ENCODE peak calls at places on chromosomes 4 and X, in four cellular contexts. K, Z, F and N are unnamed samples.

GRCh38 chrX:38717871-38718270 is 83.4 kb upstream of the MID1IP1 start:
- DNase-seq in K (no peak), Z (no peak), F (no peak), N (no peak)

GRCh38 chr4:152258804-152259708 is 276.8 kb downstream of the FBXW7 start:
- DNase-seq in K (no peak), Z (no peak), F (no peak), N (no peak)

GRCh38 chr4:5156677-5157076 is 105.4 kb downstream of the STK32B start:
- DNase-seq in K (no peak), Z (no peak), F (no peak), N (no peak)

GRCh38 chr4:89929425-89930272 is 35.0 kb downstream of the MMRN1 start:
- DNase-seq in K (no peak), Z (peak; percentile 41), F (no peak), N (peak; percentile 19)

GRCh38 chrX:37541991-37542390 is 29.5 kb upstream of the LANCL3 start:
- DNase-seq in K (no peak), Z (no peak), F (no peak), N (no peak)

GRCh38 chr4:85210353-85210752 is 243.9 kb upstream of the WDFY3 start:
- DNase-seq in K (no peak), Z (no peak), F (no peak), N (no peak)

GRCh38 chr4:185801471-185801870 is 10.5 kb downstream of the SORBS2 start:
- DNase-seq in K (no peak), Z (no peak), F (no peak), N (no peak)

GRCh38 chr4:102627831-102628523 is 126.8 kb downstream of the NFKB1 start:
- DNase-seq in K (no peak), Z (no peak), F (no peak), N (no peak)

GRCh38 chr4:157312702-157313101 is 92.2 kb downstream of the GRIA2 start:
- DNase-seq in K (no peak), Z (no peak), F (no peak), N (no peak)

GRCh38 chr4:155657169-155657568 is 9.5 kb upstream of the GUCY1A1 start:
- DNase-seq in K (no peak), Z (no peak), F (no peak), N (no peak)

GRCh38 chr4:96260071-96260682 is 420.3 kb downstream of the PDHA2 start:
- DNase-seq in K (no peak), Z (no peak), F (no peak), N (no peak)

GRCh38 chr4:182697094-182697493 is 220.1 kb downstream of the DCTD start:
- DNase-seq in K (no peak), Z (no peak), F (no peak), N (no peak)

GRCh38 chr4:186536285-186536684 is 19.1 kb downstream of the MTNR1A start:
- DNase-seq in K (no peak), Z (no peak), F (no peak), N (no peak)

GRCh38 chr4:74061430-74061829 is 22.9 kb upstream of the CXCL3 start:
- DNase-seq in K (no peak), Z (no peak), F (no peak), N (no peak)

GRCh38 chr4:163680390-163681098 is 186.1 kb downstream of the TMA16 start:
- DNase-seq in K (no peak), Z (no peak), F (no peak), N (no peak)

GRCh38 chrX:66005832-66006449 is 33.9 kb downstream of the VSIG4 start:
- DNase-seq in K (no peak), Z (no peak), F (no peak), N (no peak)

GRCh38 chr4:7904108-7904516 is 35.5 kb downstream of the AFAP1 start:
- DNase-seq in K (no peak), Z (no peak), F (no peak), N (no peak)

GRCh38 chrX:2697741-2698294 is 6.7 kb downstream of the CD99 start:
- DNase-seq in K (no peak), Z (peak; percentile 44), F (no peak), N (no peak)

GRCh38 chrX:2697306-2697705 is 6.2 kb downstream of the CD99 start:
- DNase-seq in K (no peak), Z (no peak), F (no peak), N (no peak)

GRCh38 chrX:2694868-2695267 is 3.8 kb downstream of the CD99 start:
- DNase-seq in K (no peak), Z (no peak), F (no peak), N (no peak)

GRCh38 chrX:2698604-2699003 is 7.5 kb downstream of the CD99 start:
- DNase-seq in K (no peak), Z (no peak), F (no peak), N (no peak)

GRCh38 chrX:2696698-2697215 is 5.7 kb downstream of the CD99 start:
- DNase-seq in K (no peak), Z (peak; percentile 92), F (no peak), N (peak; percentile 39)
- H3K27ac ChIP-seq in K (no peak overlapping the region), Z (peak overlapping the region; percentile 56), F (peak overlapping the region; percentile 5), N (peak overlapping the region; percentile 40)

DNA sequence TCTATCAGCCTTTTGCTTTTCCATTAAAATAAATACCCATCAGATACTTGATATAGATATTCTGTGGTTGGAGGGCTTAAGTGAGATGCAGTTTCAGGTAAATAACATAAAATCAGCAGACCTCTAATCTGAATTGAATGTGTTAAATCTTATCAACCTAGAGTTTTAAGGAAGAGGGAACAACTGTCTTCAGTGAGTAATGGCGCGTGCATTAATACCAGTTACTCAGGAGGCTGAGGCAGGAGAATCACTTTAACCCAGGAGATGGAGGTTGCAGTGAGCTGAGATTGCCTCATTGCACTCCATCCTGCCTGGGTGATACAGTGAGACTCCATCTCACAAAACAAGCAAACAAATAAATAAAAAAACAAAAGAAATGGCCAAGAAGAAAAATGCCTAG is 54.3 kb downstream of the FAT4 start:
- DNase-seq in K (no peak), Z (no peak), F (no peak), N (no peak)
- H3K4me3 ChIP-seq in K (peak overlapping the region; percentile 29), Z (no peak overlapping the region), F (peak overlapping the region; percentile 40), N (no peak overlapping the region)

GRCh38 chrX:2547746-2548145 is 47.0 kb upstream of the DHRSX start:
- DNase-seq in K (no peak), Z (no peak), F (no peak), N (no peak)

GRCh38 chrX:2548731-2549423 is 48.1 kb upstream of the DHRSX start:
- DNase-seq in K (no peak), Z (no peak), F (no peak), N (no peak)

GRCh38 chrX:2552621-2553297 is 52.0 kb upstream of the DHRSX start:
- DNase-seq in K (no peak), Z (no peak), F (peak; percentile 8), N (no peak)

GRCh38 chrX:2550288-2551020 is 49.7 kb upstream of the DHRSX start:
- DNase-seq in K (no peak), Z (no peak), F (no peak), N (no peak)

GRCh38 chrX:2549874-2550273 is 49.1 kb upstream of the DHRSX start:
- DNase-seq in K (no peak), Z (no peak), F (no peak), N (no peak)
- H3K27ac ChIP-seq in K (no peak overlapping the region), Z (no peak overlapping the region), F (no peak overlapping the region), N (no peak overlapping the region)

GRCh38 chrX:72180539-72180938 is 1.0 kb upstream of the PIN4 start:
- DNase-seq in K (no peak), Z (no peak), F (no peak), N (no peak)
- H3K4me3 ChIP-seq in K (peak overlapping the region; percentile 48), Z (no peak overlapping the region), F (peak overlapping the region; percentile 67), N (peak overlapping the region; percentile 95)

GRCh38 chr4:72473434-72473900 is 95.6 kb downstream of the ADAMTS3 start:
- DNase-seq in K (no peak), Z (no peak), F (no peak), N (no peak)

GRCh38 chr4:72471816-72472215 is 97.2 kb downstream of the ADAMTS3 start:
- DNase-seq in K (no peak), Z (no peak), F (no peak), N (no peak)

GRCh38 chr4:72463724-72464123 is 105.3 kb downstream of the ADAMTS3 start:
- DNase-seq in K (no peak), Z (no peak), F (no peak), N (no peak)

GRCh38 chr4:72467633-72468032 is 101.4 kb downstream of the ADAMTS3 start:
- DNase-seq in K (no peak), Z (no peak), F (no peak), N (no peak)

DNA sequence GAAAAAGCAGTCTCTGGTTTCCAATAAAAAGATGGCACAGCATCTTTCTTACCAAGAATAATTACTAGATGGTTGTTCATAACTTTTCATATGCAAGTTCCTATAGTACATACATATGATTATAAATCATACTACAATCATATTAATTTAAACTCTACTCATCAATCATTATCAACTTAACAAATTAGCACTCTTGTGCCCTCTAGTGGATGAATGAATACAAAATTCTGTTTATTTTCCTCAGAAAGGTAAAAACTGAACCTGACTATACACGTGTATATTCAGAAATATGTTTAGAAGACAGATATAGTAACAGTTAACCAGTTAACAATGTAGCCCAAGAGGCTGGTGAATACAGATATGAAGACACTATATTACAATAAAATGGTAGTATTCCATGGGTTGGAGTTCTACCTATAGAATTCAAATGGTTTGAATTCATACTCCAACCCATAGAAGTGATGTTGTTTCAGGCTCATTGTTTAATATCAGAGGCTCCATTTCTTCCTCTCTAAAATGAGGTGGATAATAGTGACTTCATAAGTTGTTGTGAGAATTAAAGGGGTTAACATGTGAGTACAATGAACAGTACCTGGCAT is 100.0 kb downstream of the ADAMTS3 start:
- DNase-seq in K (no peak), Z (no peak), F (no peak), N (no peak)
- H3K27ac ChIP-seq in K (no peak overlapping the region), Z (no peak overlapping the region), F (no peak overlapping the region), N (no peak overlapping the region)

DNA sequence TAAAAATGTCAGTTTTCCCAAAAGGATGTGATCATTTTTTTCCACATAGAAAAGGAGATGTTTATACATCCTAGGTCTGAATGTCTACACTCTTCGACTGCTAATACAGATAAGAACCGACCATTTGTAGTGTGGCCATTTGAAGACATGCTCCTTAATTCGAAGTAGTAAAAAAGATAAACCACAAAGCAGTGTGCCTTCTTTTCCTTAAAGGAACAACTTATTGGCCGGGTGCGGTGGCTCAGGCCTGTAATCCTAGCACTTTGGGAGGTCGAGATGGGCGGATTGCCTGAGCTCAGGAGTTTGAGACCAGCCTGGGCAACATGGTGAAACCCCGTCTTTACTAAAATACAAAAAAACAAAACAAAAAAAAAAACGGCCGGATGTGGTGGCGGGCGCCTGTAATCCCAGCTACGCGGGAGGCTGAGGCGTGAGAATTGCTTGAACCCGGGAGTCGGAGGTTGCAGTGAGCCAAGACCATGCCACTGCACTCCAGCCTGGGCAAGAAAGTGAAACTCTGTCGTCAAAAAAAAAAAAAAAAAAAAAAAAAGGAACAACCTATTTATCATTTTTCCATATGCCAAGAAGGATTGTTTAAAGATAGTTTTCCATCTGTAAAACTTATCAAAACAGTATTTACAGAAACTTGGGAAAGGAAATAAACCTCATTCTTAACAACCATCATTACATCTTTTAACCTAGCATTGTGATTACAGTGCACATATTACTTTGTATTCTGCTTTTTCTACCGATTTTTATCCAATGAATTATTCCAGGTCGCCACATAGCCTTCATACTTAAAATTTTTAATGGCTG is 2.6 kb downstream of the INTS6L start:
- DNase-seq in K (no peak), Z (no peak), F (no peak), N (no peak)
- H3K4me3 ChIP-seq in K (no peak overlapping the region), Z (peak overlapping the region; percentile 62), F (peak overlapping the region; percentile 88), N (no peak overlapping the region)

GRCh38 chrX:132489256-132490085 is 633 bp upstream of the MBNL3 start:
- DNase-seq in K (peak; percentile 59), Z (no peak), F (peak; percentile 13), N (peak; percentile 72)
- H3K27ac ChIP-seq in K (peak overlapping the region; percentile 96), Z (peak overlapping the region; percentile 81), F (peak overlapping the region; percentile 89), N (peak overlapping the region; percentile 48)